ENCODE peak calls at places on chromosomes 13 and 19, in five cellular contexts. One of them, this sample, is unnamed.

GRCh38 chr13:100721885-100722512 is 47.4 kb upstream of the TMTC4 start:
- DNase-seq in substantia nigra: no peak
- DNase-seq in H54: peak; percentile 67
- DNase-seq in HT1080: peak; percentile 48
- DNase-seq in SJSA1: peak; percentile 57
- DNase-seq in this sample: peak; percentile 30

GRCh38 chr19:48069435-48069834 is 25.6 kb upstream of the CABP5 start:
- DNase-seq in substantia nigra: no peak
- DNase-seq in H54: no peak
- DNase-seq in HT1080: no peak
- DNase-seq in SJSA1: no peak
- DNase-seq in this sample: no peak

GRCh38 chr19:17041994-17042393 is 15.4 kb upstream of the CPAMD8 start:
- DNase-seq in substantia nigra: no peak
- DNase-seq in H54: no peak
- DNase-seq in HT1080: no peak
- DNase-seq in SJSA1: no peak
- DNase-seq in this sample: peak; percentile 28

GRCh38 chr19:49110567-49110966 is 3.6 kb upstream of the LIN7B start:
- DNase-seq in substantia nigra: no peak
- DNase-seq in H54: no peak
- DNase-seq in HT1080: no peak
- DNase-seq in SJSA1: no peak
- DNase-seq in this sample: no peak

GRCh38 chr13:32210081-32210480 is 105.1 kb downstream of the ZAR1L start:
- DNase-seq in substantia nigra: no peak
- DNase-seq in H54: no peak
- DNase-seq in HT1080: no peak
- DNase-seq in SJSA1: no peak
- DNase-seq in this sample: no peak

GRCh38 chr13:37995052-37995451 is 125.5 kb upstream of the TRPC4 start:
- DNase-seq in substantia nigra: no peak
- DNase-seq in H54: no peak
- DNase-seq in HT1080: peak; percentile 3
- DNase-seq in SJSA1: no peak
- DNase-seq in this sample: peak; percentile 92

GRCh38 chr19:30864460-30865215 is 484.6 kb downstream of the TSHZ3 start:
- DNase-seq in substantia nigra: no peak
- DNase-seq in H54: no peak
- DNase-seq in HT1080: no peak
- DNase-seq in SJSA1: no peak
- DNase-seq in this sample: no peak

GRCh38 chr13:41802684-41803554 is 158.0 kb downstream of the VWA8 start:
- DNase-seq in substantia nigra: no peak
- DNase-seq in H54: no peak
- DNase-seq in HT1080: peak; percentile 85
- DNase-seq in SJSA1: peak; percentile 47
- DNase-seq in this sample: no peak

GRCh38 chr19:51111606-51112005 is 3.4 kb upstream of the CTU1 start:
- DNase-seq in substantia nigra: no peak
- DNase-seq in H54: no peak
- DNase-seq in HT1080: peak; percentile 24
- DNase-seq in SJSA1: no peak
- DNase-seq in this sample: peak; percentile 1

GRCh38 chr13:114089751-114090400 is 42.5 kb downstream of the RASA3 start:
- DNase-seq in substantia nigra: no peak
- DNase-seq in H54: no peak
- DNase-seq in HT1080: no peak
- DNase-seq in SJSA1: no peak
- DNase-seq in this sample: no peak

GRCh38 chr19:28705008-28705407 is 507.9 kb downstream of the UQCRFS1 start:
- DNase-seq in substantia nigra: no peak
- DNase-seq in H54: peak; percentile 50
- DNase-seq in HT1080: peak; percentile 91
- DNase-seq in SJSA1: peak; percentile 68
- DNase-seq in this sample: no peak

GRCh38 chr19:11849264-11849615 is 714 bp downstream of the ZNF439 start:
- DNase-seq in substantia nigra: no peak
- DNase-seq in H54: no peak
- DNase-seq in HT1080: no peak
- DNase-seq in SJSA1: no peak
- DNase-seq in this sample: no peak

GRCh38 chr19:55353803-55354697 is 469 bp downstream of the COX6B2 start:
- DNase-seq in substantia nigra: no peak
- DNase-seq in H54: peak; percentile 96
- DNase-seq in HT1080: peak; percentile 33
- DNase-seq in SJSA1: no peak
- DNase-seq in this sample: no peak

GRCh38 chr19:56091066-56091490 is 30.0 kb downstream of the ZNF787 start:
- DNase-seq in substantia nigra: no peak
- DNase-seq in H54: no peak
- DNase-seq in HT1080: no peak
- DNase-seq in SJSA1: no peak
- DNase-seq in this sample: no peak

GRCh38 chr19:13181747-13182388 is 31.7 kb downstream of the IER2 start:
- DNase-seq in substantia nigra: peak; percentile 34
- DNase-seq in H54: peak; percentile 49
- DNase-seq in HT1080: no peak
- DNase-seq in SJSA1: no peak
- DNase-seq in this sample: no peak

GRCh38 chr19:13051581-13052165 is 51.0 kb downstream of the LYL1 start:
- DNase-seq in substantia nigra: no peak
- DNase-seq in H54: no peak
- DNase-seq in HT1080: peak; percentile 60
- DNase-seq in SJSA1: no peak
- DNase-seq in this sample: peak; percentile 60

GRCh38 chr19:4474504-4475136 is 2.5 kb downstream of the HDGFL2 start:
- DNase-seq in substantia nigra: peak; percentile 11
- DNase-seq in H54: peak; percentile 49
- DNase-seq in HT1080: peak; percentile 53
- DNase-seq in SJSA1: no peak
- DNase-seq in this sample: peak; percentile 71

GRCh38 chr13:30905932-30906383 is at the start of gene MEDAG:
- DNase-seq in substantia nigra: no peak
- DNase-seq in H54: no peak
- DNase-seq in HT1080: no peak
- DNase-seq in SJSA1: no peak
- DNase-seq in this sample: no peak

GRCh38 chr19:19594371-19594770 is 24.1 kb downstream of the PBX4 start:
- DNase-seq in substantia nigra: no peak
- DNase-seq in H54: no peak
- DNase-seq in HT1080: no peak
- DNase-seq in SJSA1: no peak
- DNase-seq in this sample: no peak

GRCh38 chr19:11451327-11451941 is 16.0 kb downstream of the PRKCSH start:
- DNase-seq in substantia nigra: no peak
- DNase-seq in H54: no peak
- DNase-seq in HT1080: no peak
- DNase-seq in SJSA1: no peak
- DNase-seq in this sample: no peak

This sample was measured in COR-L47.